ENCODE peak calls at places on chromosomes 1 and 21, in five cellular contexts. One of them, this sample, is unnamed.

GRCh38 chr1:9809122-9809521 is 14.6 kb downstream of the CLSTN1 start:
- DNase-seq in H4: no peak
- DNase-seq in AG09309: no peak
- DNase-seq in NCI-H2081 treated with DMSO at 0.1 percent for 48 hours: no peak
- DNase-seq in prostate gland: no peak
- DNase-seq in this sample: no peak

GRCh38 chr21:44911384-44912157 is 9.1 kb downstream of the ITGB2 start:
- DNase-seq in H4: peak; percentile 64
- DNase-seq in AG09309: no peak
- DNase-seq in NCI-H2081 treated with DMSO at 0.1 percent for 48 hours: peak; percentile 12
- DNase-seq in prostate gland: peak; percentile 85
- DNase-seq in this sample: no peak

GRCh38 chr21:31158789-31159581 is 120.7 kb upstream of the KRTAP19-8 start:
- DNase-seq in H4: no peak
- DNase-seq in AG09309: no peak
- DNase-seq in NCI-H2081 treated with DMSO at 0.1 percent for 48 hours: no peak
- DNase-seq in prostate gland: no peak
- DNase-seq in this sample: no peak

GRCh38 chr21:34807146-34807880 is 138.5 kb downstream of the CLIC6 start:
- DNase-seq in H4: peak; percentile 96
- DNase-seq in AG09309: peak; percentile 77
- DNase-seq in NCI-H2081 treated with DMSO at 0.1 percent for 48 hours: no peak
- DNase-seq in prostate gland: no peak
- DNase-seq in this sample: peak; percentile 75

GRCh38 chr1:105005594-105006195 is 1256.0 kb downstream of the AMY1C start:
- DNase-seq in H4: no peak
- DNase-seq in AG09309: no peak
- DNase-seq in NCI-H2081 treated with DMSO at 0.1 percent for 48 hours: no peak
- DNase-seq in prostate gland: no peak
- DNase-seq in this sample: no peak

GRCh38 chr1:43465694-43466152 is 12.0 kb upstream of the HYI start:
- DNase-seq in H4: no peak
- DNase-seq in AG09309: no peak
- DNase-seq in NCI-H2081 treated with DMSO at 0.1 percent for 48 hours: no peak
- DNase-seq in prostate gland: no peak
- DNase-seq in this sample: no peak

GRCh38 chr1:165773324-165773965 is 4.8 kb upstream of the TMCO1 start:
- DNase-seq in H4: peak; percentile 6
- DNase-seq in AG09309: peak; percentile 34
- DNase-seq in NCI-H2081 treated with DMSO at 0.1 percent for 48 hours: no peak
- DNase-seq in prostate gland: no peak
- DNase-seq in this sample: peak; percentile 69

GRCh38 chr1:119603695-119604094 is 44.4 kb downstream of the ZNF697 start:
- DNase-seq in H4: no peak
- DNase-seq in AG09309: no peak
- DNase-seq in NCI-H2081 treated with DMSO at 0.1 percent for 48 hours: no peak
- DNase-seq in prostate gland: no peak
- DNase-seq in this sample: no peak

GRCh38 chr1:35452086-35452485 is 105.1 kb downstream of the KIAA0319L start:
- DNase-seq in H4: peak; percentile 8
- DNase-seq in AG09309: peak; percentile 29
- DNase-seq in NCI-H2081 treated with DMSO at 0.1 percent for 48 hours: no peak
- DNase-seq in prostate gland: peak; percentile 48
- DNase-seq in this sample: peak; percentile 77

GRCh38 chr1:30853350-30853749 is 55.2 kb downstream of the SDC3 start:
- DNase-seq in H4: no peak
- DNase-seq in AG09309: no peak
- DNase-seq in NCI-H2081 treated with DMSO at 0.1 percent for 48 hours: no peak
- DNase-seq in prostate gland: no peak
- DNase-seq in this sample: no peak

GRCh38 chr1:212700597-212700891 is 904 bp upstream of the BATF3 start:
- DNase-seq in H4: no peak
- DNase-seq in AG09309: no peak
- DNase-seq in NCI-H2081 treated with DMSO at 0.1 percent for 48 hours: no peak
- DNase-seq in prostate gland: no peak
- DNase-seq in this sample: no peak

GRCh38 chr1:980137-980571 is 1.7 kb downstream of the PERM1 start:
- DNase-seq in H4: no peak
- DNase-seq in AG09309: no peak
- DNase-seq in NCI-H2081 treated with DMSO at 0.1 percent for 48 hours: no peak
- DNase-seq in prostate gland: no peak
- DNase-seq in this sample: no peak

GRCh38 chr1:202125611-202126010 is 2.9 kb downstream of the GPR37L1 start:
- DNase-seq in H4: no peak
- DNase-seq in AG09309: no peak
- DNase-seq in NCI-H2081 treated with DMSO at 0.1 percent for 48 hours: no peak
- DNase-seq in prostate gland: no peak
- DNase-seq in this sample: no peak

GRCh38 chr1:187079330-187079729 is 250.6 kb downstream of the PLA2G4A start:
- DNase-seq in H4: no peak
- DNase-seq in AG09309: no peak
- DNase-seq in NCI-H2081 treated with DMSO at 0.1 percent for 48 hours: no peak
- DNase-seq in prostate gland: no peak
- DNase-seq in this sample: no peak

GRCh38 chr1:198018529-198018928 is 101.4 kb downstream of the LHX9 start:
- DNase-seq in H4: peak; percentile 21
- DNase-seq in AG09309: peak; percentile 88
- DNase-seq in NCI-H2081 treated with DMSO at 0.1 percent for 48 hours: no peak
- DNase-seq in prostate gland: no peak
- DNase-seq in this sample: peak; percentile 82

GRCh38 chr1:178057863-178058576 is 35.9 kb upstream of the RASAL2 start:
- DNase-seq in H4: no peak
- DNase-seq in AG09309: no peak
- DNase-seq in NCI-H2081 treated with DMSO at 0.1 percent for 48 hours: no peak
- DNase-seq in prostate gland: no peak
- DNase-seq in this sample: no peak

GRCh38 chr1:59494145-59494824 is 197.4 kb downstream of the FGGY start:
- DNase-seq in H4: no peak
- DNase-seq in AG09309: no peak
- DNase-seq in NCI-H2081 treated with DMSO at 0.1 percent for 48 hours: no peak
- DNase-seq in prostate gland: no peak
- DNase-seq in this sample: no peak

GRCh38 chr1:60745444-60745843 is 336.9 kb upstream of the NFIA start:
- DNase-seq in H4: no peak
- DNase-seq in AG09309: no peak
- DNase-seq in NCI-H2081 treated with DMSO at 0.1 percent for 48 hours: no peak
- DNase-seq in prostate gland: no peak
- DNase-seq in this sample: no peak

GRCh38 chr1:40153073-40153770 is 8.0 kb upstream of the RLF start:
- DNase-seq in H4: peak; percentile 55
- DNase-seq in AG09309: peak; percentile 27
- DNase-seq in NCI-H2081 treated with DMSO at 0.1 percent for 48 hours: peak; percentile 14
- DNase-seq in prostate gland: peak; percentile 28
- DNase-seq in this sample: no peak

GRCh38 chr1:235617808-235618207 is 31.8 kb downstream of the GNG4 start:
- DNase-seq in H4: no peak
- DNase-seq in AG09309: peak; percentile 59
- DNase-seq in NCI-H2081 treated with DMSO at 0.1 percent for 48 hours: no peak
- DNase-seq in prostate gland: no peak
- DNase-seq in this sample: peak; percentile 59

GRCh38 chr1:247864644-247865043 is 7.7 kb downstream of the TRIM58 start:
- DNase-seq in H4: no peak
- DNase-seq in AG09309: no peak
- DNase-seq in NCI-H2081 treated with DMSO at 0.1 percent for 48 hours: no peak
- DNase-seq in prostate gland: no peak
- DNase-seq in this sample: no peak

GRCh38 chr1:31483012-31483946 is 70.3 kb downstream of the SERINC2 start:
- DNase-seq in H4: peak; percentile 24
- DNase-seq in AG09309: peak; percentile 87
- DNase-seq in NCI-H2081 treated with DMSO at 0.1 percent for 48 hours: peak; percentile 47
- DNase-seq in prostate gland: peak; percentile 62
- DNase-seq in this sample: peak; percentile 95

This sample was measured in GM04503.